ENCODE peak calls at places on chromosomes 1 and 21, in nine cellular contexts. H is PC-3, G is cardiac muscle cell, V is AG09309, K is GM06990, F is uterus, A is cardiac fibroblast, Q is psoas muscle, Y is mammary epithelial cell. N is an unnamed sample.

GRCh38 chr1:104018922-104019674 is 269.4 kb downstream of the AMY1C start:
- DNase-seq in Y (no peak), F (no peak), Q (no peak), G (no peak), K (no peak), A (no peak), V (no peak), H (no peak), N (no peak)

GRCh38 chr21:19878133-19878532 is 1120.1 kb upstream of the NCAM2 start:
- DNase-seq in V (no peak), Q (no peak), K (no peak), Y (no peak), F (no peak), G (no peak), H (no peak), A (no peak), N (no peak)

GRCh38 chr1:244180256-244180655 is 129.2 kb downstream of the ZBTB18 start:
- DNase-seq in H (no peak), A (peak), Y (no peak), V (no peak), Q (no peak), K (no peak), F (no peak), G (peak), N (no peak)

GRCh38 chr1:174812656-174813055 is 187.1 kb upstream of the CACYBP start:
- DNase-seq in G (no peak), V (no peak), Q (no peak), H (peak), F (no peak), A (peak), K (no peak), Y (no peak), N (no peak)

GRCh38 chr1:154567386-154568164 is at the start of gene CHRNB2:
- DNase-seq in G (peak), Y (peak), K (peak), A (peak), H (peak), V (no peak), Q (peak), F (peak), N (peak)

GRCh38 chr1:168920456-168921094 is 185.9 kb upstream of the ATP1B1 start:
- DNase-seq in Q (no peak), K (no peak), F (peak), Y (peak), H (peak), V (no peak), A (peak), G (peak), N (peak)

GRCh38 chr1:170162385-170163226 is 16.8 kb downstream of the NTMT2 start:
- DNase-seq in H (peak), G (peak), K (no peak), V (peak), Q (peak), A (peak), F (peak), Y (peak), N (no peak)

GRCh38 chr1:41631971-41632370 is 147.5 kb upstream of the EDN2 start:
- DNase-seq in A (peak), Y (no peak), K (no peak), V (no peak), H (peak), Q (no peak), F (no peak), G (peak), N (no peak)

GRCh38 chr1:229432116-229432461 is 1.8 kb downstream of the ACTA1 start:
- DNase-seq in H (no peak), K (no peak), V (no peak), G (no peak), A (no peak), Q (no peak), Y (no peak), F (no peak), N (no peak)

GRCh38 chr1:961132-961652 is 808 bp downstream of the KLHL17 start:
- DNase-seq in H (no peak), V (no peak), G (peak), Y (no peak), F (no peak), Q (no peak), A (no peak), K (peak), N (no peak)

GRCh38 chr1:222334026-222334680 is 213.8 kb downstream of the HHIPL2 start:
- DNase-seq in V (peak), Q (no peak), G (peak), K (no peak), Y (peak), F (no peak), A (peak), H (peak), N (no peak)

GRCh38 chr1:176854725-176855433 is 309.6 kb downstream of the ASTN1 start:
- DNase-seq in F (no peak), Y (no peak), A (no peak), G (no peak), H (no peak), Q (no peak), K (no peak), V (no peak), N (no peak)

GRCh38 chr1:109834951-109835350 is 71.2 kb upstream of the EPS8L3 start:
- DNase-seq in A (no peak), G (no peak), V (no peak), H (no peak), K (no peak), F (no peak), Y (no peak), Q (no peak), N (no peak)

GRCh38 chr1:91870322-91870721 is 15.6 kb downstream of the TGFBR3 start:
- DNase-seq in V (no peak), Q (no peak), A (no peak), H (no peak), G (no peak), K (no peak), Y (no peak), F (no peak), N (no peak)

GRCh38 chr1:38586993-38587646 is 272.5 kb downstream of the RRAGC start:
- DNase-seq in V (no peak), F (no peak), Y (peak), A (peak), Q (peak), K (peak), H (peak), G (peak), N (peak)

GRCh38 chr1:150012611-150013010 is 2.1 kb upstream of the OTUD7B start:
- DNase-seq in Q (no peak), K (no peak), A (no peak), F (no peak), G (no peak), Y (no peak), H (no peak), V (no peak), N (no peak)

GRCh38 chr1:150008699-150009098 is 1.8 kb downstream of the OTUD7B start:
- DNase-seq in V (no peak), F (no peak), G (no peak), Y (no peak), H (no peak), K (no peak), A (no peak), Q (no peak), N (no peak)

GRCh38 chr1:150006881-150007401 is 3.6 kb downstream of the OTUD7B start:
- DNase-seq in H (peak), K (no peak), A (peak), V (no peak), F (no peak), Y (peak), G (peak), Q (no peak), N (no peak)

GRCh38 chr1:150009604-150010387 is 730 bp downstream of the OTUD7B start:
- DNase-seq in Y (peak), A (peak), H (peak), F (peak), V (peak), G (peak), Q (peak), K (no peak), N (peak)

DNA sequence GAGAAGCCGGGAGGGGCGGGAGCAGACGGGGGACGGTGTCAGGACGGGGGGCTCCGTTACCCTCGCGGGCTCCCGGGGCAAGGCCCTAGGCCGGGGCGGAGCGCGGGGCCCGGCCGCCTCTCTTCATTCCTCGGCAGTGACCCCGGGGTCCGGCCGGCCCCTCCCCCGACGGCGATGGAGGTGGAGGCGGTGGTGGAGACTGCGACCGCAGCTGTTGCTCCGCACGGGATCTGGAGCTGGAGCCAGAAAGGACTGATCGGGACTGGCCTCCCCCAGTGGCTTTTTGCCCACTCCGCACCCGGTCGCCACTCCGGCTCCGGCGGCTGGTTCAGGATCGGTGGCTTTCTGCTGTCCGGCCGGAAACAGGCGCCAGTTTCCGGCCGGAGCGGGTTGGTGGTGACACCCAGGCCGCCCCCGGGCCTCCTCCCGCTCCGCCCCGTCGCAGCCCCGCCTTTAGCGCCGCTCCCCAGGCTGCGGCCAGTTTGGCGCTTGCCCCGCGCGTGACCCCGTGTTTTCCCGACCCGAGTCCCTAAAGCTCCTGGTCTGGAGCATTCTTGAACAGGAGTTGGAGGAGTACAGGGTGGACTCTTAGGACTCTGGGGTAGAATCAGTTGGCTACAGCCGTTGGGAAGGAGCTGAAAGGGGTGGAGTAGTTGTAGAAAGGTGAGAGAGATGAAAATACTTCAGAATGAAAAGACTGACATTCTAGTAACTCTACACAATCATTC is at the start of gene OTUD7B:
- DNase-seq in Y (peak), H (peak), F (peak), V (peak), G (peak), A (peak), K (peak), Q (peak), N (peak)
- TF ChIP-seq CTCF in Y (no peak), H (no peak), F (no peak), V (no peak), G (no peak), A (no peak), K (peak), Q (peak), N (peak)

GRCh38 chr1:203610061-203610460 is 16.6 kb upstream of the ATP2B4 start:
- DNase-seq in A (no peak), V (no peak), H (no peak), G (no peak), Q (no peak), Y (no peak), F (no peak), K (no peak), N (no peak)

GRCh38 chr1:203619091-203619780 is 7.4 kb upstream of the ATP2B4 start:
- DNase-seq in Y (no peak), H (no peak), K (no peak), G (no peak), A (no peak), Q (no peak), V (no peak), F (no peak), N (no peak)

GRCh38 chr1:203612932-203613682 is 13.5 kb upstream of the ATP2B4 start:
- DNase-seq in G (peak), H (no peak), K (no peak), Q (no peak), A (no peak), V (no peak), Y (no peak), F (no peak), N (no peak)

GRCh38 chr1:203615182-203615581 is 11.4 kb upstream of the ATP2B4 start:
- DNase-seq in Q (no peak), F (no peak), V (no peak), K (no peak), Y (no peak), H (no peak), A (no peak), G (no peak), N (no peak)
- TF ChIP-seq CTCF in Q (no peak), F (no peak), V (no peak), K (no peak), Y (no peak), H (no peak), A (no peak), G (no peak), N (no peak)

GRCh38 chr1:44592208-44593145 is 81.8 kb downstream of the TMEM53 start:
- DNase-seq in G (no peak), H (no peak), A (no peak), F (no peak), Q (no peak), Y (no peak), K (no peak), V (no peak), N (no peak)
- TF ChIP-seq CTCF in G (no peak), H (no peak), A (no peak), F (no peak), Q (no peak), Y (no peak), K (no peak), V (peak), N (no peak)

GRCh38 chr1:182580736-182581135 is 8.3 kb downstream of the RNASEL start:
- DNase-seq in H (no peak), K (no peak), V (no peak), Q (no peak), Y (no peak), G (no peak), A (no peak), F (no peak), N (no peak)
- TF ChIP-seq CTCF in H (no peak), K (no peak), V (no peak), Q (no peak), Y (no peak), G (no peak), A (no peak), F (no peak), N (no peak)

DNA sequence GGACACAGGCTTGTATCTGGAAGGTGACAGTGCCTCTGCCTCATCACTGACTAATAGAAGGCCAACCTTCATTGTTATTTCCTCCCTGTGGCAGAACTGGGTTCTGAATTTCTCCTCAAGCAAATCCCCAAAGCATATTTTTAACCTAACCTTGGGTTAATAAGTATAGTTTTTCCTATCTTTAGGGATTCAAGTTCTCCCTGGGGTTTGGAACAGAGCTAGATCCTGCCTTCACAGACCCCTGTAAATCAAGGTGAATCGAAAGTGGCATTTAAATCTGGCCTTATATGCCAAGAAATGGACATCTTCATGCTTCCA is 4.4 kb upstream of the CHI3L2 start:
- DNase-seq in V (no peak), G (no peak), A (no peak), K (no peak), H (no peak), Q (no peak), Y (no peak), F (no peak), N (no peak)
- TF ChIP-seq CTCF in V (no peak), G (no peak), A (no peak), K (no peak), H (no peak), Q (no peak), Y (no peak), F (no peak), N (no peak)

GRCh38 chr1:167529829-167530474 is 11.6 kb upstream of the CD247 start:
- DNase-seq in H (no peak), K (no peak), F (no peak), V (no peak), G (no peak), Y (no peak), Q (no peak), A (no peak), N (no peak)
- TF ChIP-seq CTCF in H (no peak), K (no peak), F (no peak), V (no peak), G (no peak), Y (no peak), Q (no peak), A (no peak), N (no peak)

DNA sequence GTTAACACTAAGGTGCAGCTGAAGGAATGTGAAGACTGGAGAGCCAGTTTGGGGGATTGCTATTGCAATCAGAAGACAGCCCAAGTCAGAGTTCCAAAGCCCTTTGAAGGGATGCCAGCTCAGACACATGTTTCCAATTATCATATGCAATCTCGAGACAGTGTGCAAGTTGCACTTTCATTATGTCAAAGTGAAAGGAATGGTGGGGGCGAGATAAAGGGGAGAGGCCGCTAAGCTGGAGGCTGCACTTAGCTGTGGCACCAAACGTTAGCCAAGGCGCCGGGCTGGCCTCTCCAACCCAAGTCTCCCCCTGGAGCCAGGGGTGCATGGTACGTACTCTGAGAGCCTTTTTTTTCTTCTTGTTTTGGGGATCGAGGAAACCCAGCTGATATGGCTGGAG is 58.0 kb downstream of the NGF start:
- DNase-seq in Y (no peak), K (no peak), Q (no peak), G (peak), A (peak), H (no peak), V (peak), F (peak), N (no peak)
- TF ChIP-seq CTCF in Y (no peak), K (no peak), Q (no peak), G (no peak), A (no peak), H (no peak), V (no peak), F (no peak), N (no peak)

GRCh38 chr1:153532769-153533599 is 2.8 kb downstream of the S100A6 start:
- DNase-seq in A (peak), Q (peak), Y (peak), K (peak), H (peak), G (peak), F (peak), V (peak), N (peak)
- TF ChIP-seq CTCF in A (peak), Q (peak), Y (peak), K (peak), H (peak), G (peak), F (peak), V (peak), N (peak)

GRCh38 chr1:171467626-171468025 is 17.7 kb upstream of the PRRC2C start:
- DNase-seq in H (no peak), K (no peak), V (no peak), Q (no peak), A (no peak), G (no peak), F (no peak), Y (peak), N (no peak)
- TF ChIP-seq CTCF in H (no peak), K (no peak), V (no peak), Q (no peak), A (no peak), G (no peak), F (no peak), Y (no peak), N (no peak)

GRCh38 chr1:83860506-83861221 is 138.3 kb downstream of the TTLL7 start:
- DNase-seq in Y (peak), H (peak), G (peak), Q (peak), K (peak), A (peak), F (peak), V (no peak), N (peak)
- TF ChIP-seq CTCF in Y (peak), H (peak), G (peak), Q (peak), K (peak), A (peak), F (peak), V (peak), N (peak)

N was measured in adrenal gland.